ENCODE peak calls at places on chromosomes 7 and 10, in seven cellular contexts. One of them, this sample, is unnamed.

GRCh38 chr10:96043157-96043894 is at the start of gene CCNJ:
- DNase-seq in AG09319: peak
- DNase-seq in sciatic nerve: peak
- DNase-seq in Peyer's patch: peak
- DNase-seq in amniotic stem cell: peak
- DNase-seq in cardiac muscle cell: peak
- DNase-seq in stimulated activated CD4-positive, alpha-beta T cell treated with anti-CD3 and anti-CD28 coated beads, Interleukin-2, amount 100 ng/mL, for 4 hours: peak
- DNase-seq in this sample: peak

GRCh38 chr10:15518256-15518655 is 147.2 kb upstream of the FAM171A1 start:
- DNase-seq in Peyer's patch: no peak
- DNase-seq in stimulated activated CD4-positive, alpha-beta T cell treated with anti-CD3 and anti-CD28 coated beads, Interleukin-2, amount 100 ng/mL, for 4 hours: no peak
- DNase-seq in amniotic stem cell: peak
- DNase-seq in sciatic nerve: no peak
- DNase-seq in AG09319: no peak
- DNase-seq in cardiac muscle cell: no peak
- DNase-seq in this sample: no peak

GRCh38 chr7:7720750-7721621 is 2.6 kb upstream of the RPA3 start:
- DNase-seq in Peyer's patch: no peak
- DNase-seq in AG09319: no peak
- DNase-seq in amniotic stem cell: no peak
- DNase-seq in cardiac muscle cell: no peak
- DNase-seq in stimulated activated CD4-positive, alpha-beta T cell treated with anti-CD3 and anti-CD28 coated beads, Interleukin-2, amount 100 ng/mL, for 4 hours: no peak
- DNase-seq in sciatic nerve: no peak
- DNase-seq in this sample: no peak

GRCh38 chr7:42746226-42746625 is 165.6 kb downstream of the C7orf25 start:
- DNase-seq in cardiac muscle cell: no peak
- DNase-seq in sciatic nerve: no peak
- DNase-seq in Peyer's patch: no peak
- DNase-seq in AG09319: no peak
- DNase-seq in amniotic stem cell: no peak
- DNase-seq in stimulated activated CD4-positive, alpha-beta T cell treated with anti-CD3 and anti-CD28 coated beads, Interleukin-2, amount 100 ng/mL, for 4 hours: no peak
- DNase-seq in this sample: no peak

GRCh38 chr7:108525327-108525984 is 479 bp downstream of the PNPLA8 start:
- DNase-seq in AG09319: peak
- DNase-seq in cardiac muscle cell: peak
- DNase-seq in Peyer's patch: no peak
- DNase-seq in stimulated activated CD4-positive, alpha-beta T cell treated with anti-CD3 and anti-CD28 coated beads, Interleukin-2, amount 100 ng/mL, for 4 hours: peak
- DNase-seq in sciatic nerve: no peak
- DNase-seq in amniotic stem cell: peak
- DNase-seq in this sample: peak

GRCh38 chr7:36037121-36037662 is 115.9 kb upstream of the EEPD1 start:
- DNase-seq in amniotic stem cell: peak
- DNase-seq in stimulated activated CD4-positive, alpha-beta T cell treated with anti-CD3 and anti-CD28 coated beads, Interleukin-2, amount 100 ng/mL, for 4 hours: no peak
- DNase-seq in Peyer's patch: peak
- DNase-seq in AG09319: peak
- DNase-seq in sciatic nerve: peak
- DNase-seq in cardiac muscle cell: no peak
- DNase-seq in this sample: peak

GRCh38 chr7:33327427-33327826 is 198.1 kb downstream of the BBS9 start:
- DNase-seq in AG09319: no peak
- DNase-seq in stimulated activated CD4-positive, alpha-beta T cell treated with anti-CD3 and anti-CD28 coated beads, Interleukin-2, amount 100 ng/mL, for 4 hours: no peak
- DNase-seq in Peyer's patch: no peak
- DNase-seq in sciatic nerve: no peak
- DNase-seq in amniotic stem cell: no peak
- DNase-seq in cardiac muscle cell: no peak
- DNase-seq in this sample: no peak

GRCh38 chr7:140674356-140674800 is 1.6 kb downstream of the ADCK2 start:
- DNase-seq in sciatic nerve: peak
- DNase-seq in amniotic stem cell: no peak
- DNase-seq in Peyer's patch: peak
- DNase-seq in cardiac muscle cell: no peak
- DNase-seq in AG09319: no peak
- DNase-seq in stimulated activated CD4-positive, alpha-beta T cell treated with anti-CD3 and anti-CD28 coated beads, Interleukin-2, amount 100 ng/mL, for 4 hours: no peak
- DNase-seq in this sample: no peak

GRCh38 chr10:112810651-112811215 is 139.3 kb upstream of the TCF7L2 start:
- DNase-seq in AG09319: no peak
- DNase-seq in cardiac muscle cell: no peak
- DNase-seq in stimulated activated CD4-positive, alpha-beta T cell treated with anti-CD3 and anti-CD28 coated beads, Interleukin-2, amount 100 ng/mL, for 4 hours: no peak
- DNase-seq in Peyer's patch: peak
- DNase-seq in amniotic stem cell: no peak
- DNase-seq in sciatic nerve: no peak
- DNase-seq in this sample: peak

This sample was measured in hepatocyte.